ENCODE peak calls at places on chromosomes 4 and X, in eight cellular contexts. One of them, this sample, is unnamed.

GRCh38 chrX:152600853-152601635 is 36.7 kb upstream of the GABRQ start:
- DNase-seq in spleen: no peak
- DNase-seq in suprapubic skin: no peak
- DNase-seq in colonic mucosa: no peak
- DNase-seq in psoas muscle: no peak
- DNase-seq in GM23338: peak; percentile 32
- DNase-seq in body of pancreas: no peak
- DNase-seq in HL-60: no peak
- DNase-seq in this sample: no peak

GRCh38 chr4:74109116-74109791 is 10.3 kb upstream of the CXCL2 start:
- DNase-seq in psoas muscle: peak; percentile 41
- DNase-seq in colonic mucosa: peak; percentile 56
- DNase-seq in suprapubic skin: peak; percentile 68
- DNase-seq in GM23338: peak; percentile 83
- DNase-seq in HL-60: peak; percentile 35
- DNase-seq in body of pancreas: no peak
- DNase-seq in spleen: no peak
- DNase-seq in this sample: peak; percentile 96

GRCh38 chr4:155889036-155889793 is 14.3 kb upstream of the TDO2 start:
- DNase-seq in suprapubic skin: no peak
- DNase-seq in GM23338: no peak
- DNase-seq in psoas muscle: no peak
- DNase-seq in HL-60: peak; percentile 23
- DNase-seq in spleen: no peak
- DNase-seq in body of pancreas: peak; percentile 11
- DNase-seq in colonic mucosa: no peak
- DNase-seq in this sample: no peak

GRCh38 chrX:118780915-118781314 is 42.7 kb upstream of the ZCCHC12 start:
- DNase-seq in body of pancreas: no peak
- DNase-seq in spleen: no peak
- DNase-seq in colonic mucosa: no peak
- DNase-seq in GM23338: no peak
- DNase-seq in suprapubic skin: no peak
- DNase-seq in HL-60: no peak
- DNase-seq in psoas muscle: no peak
- DNase-seq in this sample: no peak

GRCh38 chr4:55925235-55925634 is 23.5 kb upstream of the CEP135 start:
- DNase-seq in spleen: no peak
- DNase-seq in GM23338: peak; percentile 48
- DNase-seq in psoas muscle: no peak
- DNase-seq in HL-60: no peak
- DNase-seq in body of pancreas: no peak
- DNase-seq in suprapubic skin: no peak
- DNase-seq in colonic mucosa: no peak
- DNase-seq in this sample: no peak

GRCh38 chrX:28586891-28587635 is at the start of gene IL1RAPL1:
- DNase-seq in colonic mucosa: no peak
- DNase-seq in psoas muscle: no peak
- DNase-seq in HL-60: no peak
- DNase-seq in body of pancreas: peak; percentile 12
- DNase-seq in spleen: no peak
- DNase-seq in suprapubic skin: no peak
- DNase-seq in GM23338: no peak
- DNase-seq in this sample: no peak

GRCh38 chr4:150235795-150236385 is 157.6 kb downstream of the DCLK2 start:
- DNase-seq in psoas muscle: no peak
- DNase-seq in colonic mucosa: no peak
- DNase-seq in spleen: no peak
- DNase-seq in HL-60: no peak
- DNase-seq in body of pancreas: no peak
- DNase-seq in GM23338: no peak
- DNase-seq in suprapubic skin: no peak
- DNase-seq in this sample: no peak

GRCh38 chr4:79673898-79674297 is 265.9 kb upstream of the GK2 start:
- DNase-seq in colonic mucosa: no peak
- DNase-seq in psoas muscle: no peak
- DNase-seq in GM23338: no peak
- DNase-seq in suprapubic skin: no peak
- DNase-seq in spleen: no peak
- DNase-seq in body of pancreas: no peak
- DNase-seq in HL-60: peak; percentile 33
- DNase-seq in this sample: no peak

GRCh38 chr4:109764785-109765419 is 35.0 kb upstream of the PLA2G12A start:
- DNase-seq in body of pancreas: no peak
- DNase-seq in psoas muscle: no peak
- DNase-seq in HL-60: no peak
- DNase-seq in spleen: no peak
- DNase-seq in colonic mucosa: no peak
- DNase-seq in suprapubic skin: no peak
- DNase-seq in GM23338: no peak
- DNase-seq in this sample: no peak

GRCh38 chr4:101961144-101961543 is 170.6 kb downstream of the BANK1 start:
- DNase-seq in colonic mucosa: no peak
- DNase-seq in spleen: no peak
- DNase-seq in psoas muscle: no peak
- DNase-seq in GM23338: no peak
- DNase-seq in body of pancreas: no peak
- DNase-seq in HL-60: no peak
- DNase-seq in suprapubic skin: no peak
- DNase-seq in this sample: no peak

GRCh38 chrX:148133099-148133725 is 152.1 kb downstream of the FMR1NB start:
- DNase-seq in colonic mucosa: no peak
- DNase-seq in psoas muscle: no peak
- DNase-seq in suprapubic skin: no peak
- DNase-seq in HL-60: no peak
- DNase-seq in body of pancreas: no peak
- DNase-seq in GM23338: peak; percentile 9
- DNase-seq in spleen: no peak
- DNase-seq in this sample: no peak

GRCh38 chr4:104489731-104490095 is 5.0 kb downstream of the CXXC4 start:
- DNase-seq in HL-60: no peak
- DNase-seq in psoas muscle: no peak
- DNase-seq in suprapubic skin: no peak
- DNase-seq in spleen: no peak
- DNase-seq in body of pancreas: no peak
- DNase-seq in GM23338: no peak
- DNase-seq in colonic mucosa: no peak
- DNase-seq in this sample: no peak

GRCh38 chr4:103934178-103934789 is 214.5 kb upstream of the TACR3 start:
- DNase-seq in HL-60: peak; percentile 13
- DNase-seq in suprapubic skin: no peak
- DNase-seq in colonic mucosa: no peak
- DNase-seq in psoas muscle: no peak
- DNase-seq in spleen: no peak
- DNase-seq in GM23338: peak; percentile 73
- DNase-seq in body of pancreas: peak; percentile 45
- DNase-seq in this sample: no peak

GRCh38 chr4:15469402-15470148 is at the start of gene CC2D2A:
- DNase-seq in colonic mucosa: no peak
- DNase-seq in suprapubic skin: no peak
- DNase-seq in body of pancreas: peak; percentile 45
- DNase-seq in GM23338: peak; percentile 66
- DNase-seq in HL-60: no peak
- DNase-seq in psoas muscle: no peak
- DNase-seq in spleen: no peak
- DNase-seq in this sample: no peak
- H3K27ac ChIP-seq in colonic mucosa: no peak within 1 kb of the TSS
- H3K27ac ChIP-seq in suprapubic skin: no peak within 1 kb of the TSS
- H3K27ac ChIP-seq in body of pancreas: peak within 1 kb of the TSS; percentile 46
- H3K27ac ChIP-seq in GM23338: peak within 1 kb of the TSS; percentile 3
- H3K27ac ChIP-seq in HL-60: no peak within 1 kb of the TSS
- H3K27ac ChIP-seq in psoas muscle: no peak within 1 kb of the TSS
- H3K27ac ChIP-seq in spleen: peak within 1 kb of the TSS; percentile 22
- H3K27ac ChIP-seq in this sample: no peak within 1 kb of the TSS

GRCh38 chrX:105822138-105823091 is at the start of gene NRK:
- DNase-seq in psoas muscle: peak; percentile 20
- DNase-seq in spleen: peak; percentile 60
- DNase-seq in body of pancreas: peak; percentile 20
- DNase-seq in suprapubic skin: no peak
- DNase-seq in colonic mucosa: no peak
- DNase-seq in GM23338: peak; percentile 47
- DNase-seq in HL-60: no peak
- DNase-seq in this sample: no peak
- H3K27ac ChIP-seq in psoas muscle: no peak within 1 kb of the TSS
- H3K27ac ChIP-seq in spleen: no peak within 1 kb of the TSS
- H3K27ac ChIP-seq in body of pancreas: no peak within 1 kb of the TSS
- H3K27ac ChIP-seq in suprapubic skin: no peak within 1 kb of the TSS
- H3K27ac ChIP-seq in colonic mucosa: no peak within 1 kb of the TSS
- H3K27ac ChIP-seq in GM23338: no peak within 1 kb of the TSS
- H3K27ac ChIP-seq in HL-60: no peak within 1 kb of the TSS
- H3K27ac ChIP-seq in this sample: no peak within 1 kb of the TSS

DNA sequence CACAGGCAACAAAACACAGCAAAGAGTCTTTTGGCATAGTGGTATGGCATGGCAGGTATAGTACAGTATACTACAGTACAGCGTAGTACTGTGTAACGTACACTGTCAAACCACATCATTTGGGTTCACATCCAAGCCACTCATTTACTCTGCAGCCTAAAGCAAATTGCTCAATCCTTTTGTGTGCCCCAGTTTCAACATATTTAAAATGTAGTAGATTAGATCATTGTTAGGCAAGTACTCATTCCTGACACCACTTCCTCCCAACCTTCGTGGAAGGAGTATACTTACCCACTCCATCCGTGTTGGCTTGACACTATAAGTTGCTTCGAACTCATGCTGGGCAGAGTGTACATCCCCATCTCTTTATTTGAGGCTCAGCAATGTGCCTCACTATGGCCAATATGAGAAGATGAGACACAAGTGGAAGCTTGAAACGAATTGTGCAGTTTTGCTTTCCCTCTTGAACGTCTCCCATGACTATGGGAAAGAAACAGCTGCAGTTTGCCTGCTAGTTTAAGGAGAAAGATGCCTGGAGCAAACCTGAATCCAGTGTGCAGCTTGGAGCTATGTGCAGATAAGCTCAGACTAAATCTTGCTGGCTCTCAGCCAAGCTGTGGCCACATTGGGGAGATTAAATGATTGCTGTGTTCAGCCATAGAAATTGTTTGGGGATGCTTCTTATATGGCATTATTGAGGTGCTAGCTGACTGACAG is 85.7 kb upstream of the TBL1X start:
- DNase-seq in psoas muscle: no peak
- DNase-seq in HL-60: peak; percentile 67
- DNase-seq in body of pancreas: no peak
- DNase-seq in suprapubic skin: no peak
- DNase-seq in colonic mucosa: peak; percentile 27
- DNase-seq in GM23338: no peak
- DNase-seq in spleen: no peak
- DNase-seq in this sample: peak; percentile 45
- H3K27ac ChIP-seq in psoas muscle: no peak overlapping the region
- H3K27ac ChIP-seq in HL-60: no peak overlapping the region
- H3K27ac ChIP-seq in body of pancreas: no peak overlapping the region
- H3K27ac ChIP-seq in suprapubic skin: no peak overlapping the region
- H3K27ac ChIP-seq in colonic mucosa: peak overlapping the region; percentile 61
- H3K27ac ChIP-seq in GM23338: no peak overlapping the region
- H3K27ac ChIP-seq in spleen: peak overlapping the region; percentile 45
- H3K27ac ChIP-seq in this sample: peak overlapping the region; percentile 32

DNA sequence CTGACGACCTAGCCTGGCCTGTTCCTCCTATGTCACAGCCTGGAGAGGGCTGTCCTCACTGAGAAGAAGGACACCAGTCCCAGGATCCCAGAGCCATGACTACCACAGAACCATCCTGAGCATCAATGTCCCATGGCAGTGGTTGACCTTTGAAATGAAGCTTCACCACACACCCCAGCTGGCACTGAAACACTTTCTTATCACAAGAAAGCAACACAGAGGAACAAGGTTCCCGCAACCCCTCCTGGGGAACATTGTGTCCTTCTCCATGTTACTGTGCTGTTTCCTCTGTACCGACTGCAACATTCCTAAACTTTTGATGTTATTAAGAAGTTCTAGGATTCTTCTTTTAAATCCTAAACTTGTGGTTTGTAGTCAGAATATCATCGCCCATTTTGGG is 21.2 kb upstream of the FAM156A start:
- DNase-seq in suprapubic skin: peak; percentile 17
- DNase-seq in spleen: no peak
- DNase-seq in body of pancreas: peak; percentile 53
- DNase-seq in GM23338: no peak
- DNase-seq in psoas muscle: no peak
- DNase-seq in HL-60: no peak
- DNase-seq in colonic mucosa: no peak
- DNase-seq in this sample: no peak
- H3K27ac ChIP-seq in suprapubic skin: peak overlapping the region; percentile 59
- H3K27ac ChIP-seq in spleen: peak overlapping the region; percentile 21
- H3K27ac ChIP-seq in body of pancreas: peak overlapping the region; percentile 47
- H3K27ac ChIP-seq in GM23338: no peak overlapping the region
- H3K27ac ChIP-seq in psoas muscle: no peak overlapping the region
- H3K27ac ChIP-seq in HL-60: no peak overlapping the region
- H3K27ac ChIP-seq in colonic mucosa: no peak overlapping the region
- H3K27ac ChIP-seq in this sample: no peak overlapping the region

GRCh38 chr4:184283659-184284335 is 66.1 kb upstream of the ENPP6 start:
- DNase-seq in GM23338: no peak
- DNase-seq in spleen: no peak
- DNase-seq in colonic mucosa: peak; percentile 86
- DNase-seq in HL-60: peak; percentile 0
- DNase-seq in body of pancreas: no peak
- DNase-seq in suprapubic skin: no peak
- DNase-seq in psoas muscle: no peak
- DNase-seq in this sample: no peak

GRCh38 chr4:184280591-184281071 is 63.0 kb upstream of the ENPP6 start:
- DNase-seq in colonic mucosa: no peak
- DNase-seq in spleen: no peak
- DNase-seq in HL-60: no peak
- DNase-seq in suprapubic skin: no peak
- DNase-seq in body of pancreas: no peak
- DNase-seq in psoas muscle: no peak
- DNase-seq in GM23338: no peak
- DNase-seq in this sample: no peak

GRCh38 chr4:184282895-184283654 is 65.4 kb upstream of the ENPP6 start:
- DNase-seq in body of pancreas: no peak
- DNase-seq in psoas muscle: no peak
- DNase-seq in GM23338: no peak
- DNase-seq in spleen: no peak
- DNase-seq in HL-60: peak; percentile 0
- DNase-seq in suprapubic skin: no peak
- DNase-seq in colonic mucosa: peak; percentile 18
- DNase-seq in this sample: no peak

GRCh38 chr4:184281231-184282139 is 63.8 kb upstream of the ENPP6 start:
- DNase-seq in body of pancreas: no peak
- DNase-seq in psoas muscle: no peak
- DNase-seq in spleen: no peak
- DNase-seq in suprapubic skin: no peak
- DNase-seq in HL-60: no peak
- DNase-seq in colonic mucosa: no peak
- DNase-seq in GM23338: no peak
- DNase-seq in this sample: no peak

DNA sequence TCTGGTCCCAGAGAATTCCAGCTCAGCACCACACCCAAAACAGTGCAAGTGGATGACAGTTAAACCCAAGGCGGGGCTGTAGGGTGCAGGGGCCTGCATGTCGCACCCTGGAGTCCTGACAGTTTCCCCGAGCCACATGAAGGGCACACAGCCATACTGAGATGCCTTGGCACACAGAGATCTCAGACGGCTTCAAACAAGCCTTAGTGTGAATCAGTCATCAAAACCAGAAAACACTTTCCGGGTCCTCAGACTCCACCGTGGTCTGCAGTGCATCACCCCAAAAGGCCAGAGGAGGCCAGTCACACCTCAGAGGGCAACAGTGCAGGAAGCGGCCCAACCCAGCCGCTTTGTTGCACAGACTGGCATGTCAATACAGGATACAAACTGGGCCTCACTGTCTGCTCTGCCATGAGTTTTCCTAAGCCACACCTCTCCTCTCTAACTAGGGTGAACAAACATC is 64.6 kb upstream of the ENPP6 start:
- DNase-seq in GM23338: peak; percentile 54
- DNase-seq in HL-60: no peak
- DNase-seq in body of pancreas: peak; percentile 28
- DNase-seq in psoas muscle: no peak
- DNase-seq in suprapubic skin: no peak
- DNase-seq in spleen: peak; percentile 86
- DNase-seq in colonic mucosa: peak; percentile 75
- DNase-seq in this sample: no peak
- H3K27ac ChIP-seq in GM23338: no peak overlapping the region
- H3K27ac ChIP-seq in HL-60: no peak overlapping the region
- H3K27ac ChIP-seq in body of pancreas: no peak overlapping the region
- H3K27ac ChIP-seq in psoas muscle: no peak overlapping the region
- H3K27ac ChIP-seq in suprapubic skin: peak overlapping the region; percentile 62
- H3K27ac ChIP-seq in spleen: peak overlapping the region; percentile 87
- H3K27ac ChIP-seq in colonic mucosa: peak overlapping the region; percentile 61
- H3K27ac ChIP-seq in this sample: peak overlapping the region; percentile 58